ENCODE peak calls at places on chromosome 2, in ten cellular contexts. T is lower leg skin; U is NCI-H345; E is tibial artery; C is bronchial epithelial cell; N is HL-60; L is activated CD4-positive, alpha-beta T cell treated with anti-CD3 and anti-CD28 coated beads for 48 hours; M is dorsolateral prefrontal cortex; Z is activated CD8-positive, alpha-beta memory T cell treated with anti-CD3 and anti-CD28 coated beads, Interleukin-2, amount 50 U/mL, for 48 hours; Q is stimulated activated CD4-positive, alpha-beta T cell treated with anti-CD3 and anti-CD28 coated beads, Interleukin-4, amount 100 ng/mL, for 1 hour. P is an unnamed sample.

GRCh38 chr2:73268368-73268830 is 15.9 kb downstream of the FBXO41 start:
- DNase-seq in T (no peak), U (peak; percentile 56), E (no peak), C (no peak), N (no peak), L (no peak), M (no peak), Z (no peak), Q (no peak), P (no peak)

GRCh38 chr2:159044804-159045286 is 76.4 kb downstream of the TANC1 start:
- DNase-seq in T (peak; percentile 68), U (no peak), E (no peak), C (peak; percentile 59), N (no peak), L (no peak), M (no peak), Z (no peak), Q (no peak), P (no peak)

GRCh38 chr2:169702979-169703378 is 8.7 kb downstream of the PHOSPHO2 start:
- DNase-seq in T (no peak), U (no peak), E (no peak), C (no peak), N (no peak), L (no peak), M (no peak), Z (no peak), Q (no peak), P (no peak)

GRCh38 chr2:190469770-190470169 is 61.6 kb downstream of the MFSD6 start:
- DNase-seq in T (peak; percentile 34), U (peak; percentile 97), E (no peak), C (peak; percentile 96), N (peak; percentile 1), L (no peak), M (no peak), Z (no peak), Q (no peak), P (no peak)

GRCh38 chr2:168998609-168999211 is 32.4 kb downstream of the ABCB11 start:
- DNase-seq in T (no peak), U (no peak), E (no peak), C (no peak), N (no peak), L (no peak), M (no peak), Z (no peak), Q (no peak), P (no peak)

GRCh38 chr2:109162999-109163398 is 34.0 kb downstream of the SH3RF3 start:
- DNase-seq in T (peak; percentile 49), U (peak; percentile 90), E (peak; percentile 66), C (no peak), N (no peak), L (no peak), M (no peak), Z (no peak), Q (no peak), P (no peak)

GRCh38 chr2:236871500-236872001 is 214.1 kb upstream of the COPS8 start:
- DNase-seq in T (peak; percentile 75), U (no peak), E (peak; percentile 74), C (peak; percentile 100), N (peak; percentile 89), L (no peak), M (no peak), Z (no peak), Q (no peak), P (no peak)

GRCh38 chr2:152766908-152767307 is 48.5 kb downstream of the ARL6IP6 start:
- DNase-seq in T (no peak), U (no peak), E (no peak), C (no peak), N (no peak), L (no peak), M (no peak), Z (no peak), Q (no peak), P (no peak)

GRCh38 chr2:68466361-68466777 is 725 bp downstream of the FBXO48 start:
- DNase-seq in T (no peak), U (no peak), E (no peak), C (peak; percentile 88), N (peak; percentile 33), L (peak; percentile 74), M (no peak), Z (peak; percentile 59), Q (peak; percentile 56), P (no peak)

GRCh38 chr2:6845903-6846302 is 19.8 kb downstream of the CMPK2 start:
- DNase-seq in T (no peak), U (no peak), E (no peak), C (no peak), N (no peak), L (no peak), M (no peak), Z (no peak), Q (no peak), P (no peak)

GRCh38 chr2:86213699-86214502 is 14.6 kb downstream of the MRPL35 start:
- DNase-seq in T (no peak), U (peak; percentile 35), E (no peak), C (no peak), N (no peak), L (no peak), M (no peak), Z (no peak), Q (no peak), P (no peak)

GRCh38 chr2:39521876-39522517 is 84.9 kb upstream of the MAP4K3 start:
- DNase-seq in T (no peak), U (no peak), E (no peak), C (no peak), N (no peak), L (no peak), M (no peak), Z (no peak), Q (no peak), P (no peak)

GRCh38 chr2:160836755-160837154 is 323.5 kb upstream of the TANK start:
- DNase-seq in T (no peak), U (no peak), E (no peak), C (peak; percentile 89), N (no peak), L (no peak), M (no peak), Z (no peak), Q (no peak), P (no peak)

GRCh38 chr2:70132244-70133126 is 45.2 kb downstream of the PCBP1 start:
- DNase-seq in T (peak; percentile 58), U (peak; percentile 74), E (peak; percentile 68), C (peak; percentile 61), N (no peak), L (peak; percentile 41), M (no peak), Z (peak; percentile 65), Q (no peak), P (no peak)

GRCh38 chr2:126749537-126749936 is 93.6 kb downstream of the GYPC start:
- DNase-seq in T (no peak), U (no peak), E (no peak), C (no peak), N (no peak), L (no peak), M (no peak), Z (peak; percentile 48), Q (no peak), P (no peak)

GRCh38 chr2:176068037-176068832 is 15.5 kb downstream of the EVX2 start:
- DNase-seq in T (no peak), U (no peak), E (no peak), C (no peak), N (no peak), L (no peak), M (no peak), Z (no peak), Q (no peak), P (no peak)

GRCh38 chr2:172431428-172431827 is 4.0 kb downstream of the ITGA6 start:
- DNase-seq in T (no peak), U (no peak), E (peak; percentile 24), C (no peak), N (no peak), L (no peak), M (peak; percentile 17), Z (no peak), Q (no peak), P (no peak)

GRCh38 chr2:56763683-56764082 is 579.9 kb downstream of the CCDC85A start:
- DNase-seq in T (no peak), U (no peak), E (no peak), C (no peak), N (no peak), L (no peak), M (no peak), Z (no peak), Q (no peak), P (no peak)

GRCh38 chr2:186523781-186524180 is 37.7 kb downstream of the ZC3H15 start:
- DNase-seq in T (no peak), U (no peak), E (no peak), C (no peak), N (no peak), L (no peak), M (no peak), Z (no peak), Q (no peak), P (no peak)

P was measured in caudate nucleus.